ENCODE peak calls at places on chromosomes 1 and 21, in four cellular contexts. A, O, D and Q are unnamed samples.

GRCh38 chr1:165408518-165408917 is 36.4 kb downstream of the RXRG start:
- DNase-seq in A (peak), O (peak), D (peak), Q (no peak)

GRCh38 chr1:230702934-230703678 is 10.8 kb downstream of the AGT start:
- DNase-seq in A (no peak), O (no peak), D (no peak), Q (no peak)

GRCh38 chr1:231841616-231842344 is 215.2 kb downstream of the DISC1 start:
- DNase-seq in A (no peak), O (peak), D (peak), Q (no peak)

GRCh38 chr1:183472488-183473285 is at the start of gene SMG7:
- DNase-seq in A (peak), O (peak), D (no peak), Q (no peak)

GRCh38 chr1:116375884-116376733 is 3.1 kb downstream of the ATP1A1 start:
- DNase-seq in A (no peak), O (peak), D (peak), Q (no peak)

GRCh38 chr1:212401838-212402582 is 12.7 kb downstream of the PACC1 start:
- DNase-seq in A (no peak), O (no peak), D (peak), Q (no peak)

GRCh38 chr1:7218210-7218832 is 433.1 kb downstream of the CAMTA1 start:
- DNase-seq in A (peak), O (peak), D (peak), Q (no peak)

GRCh38 chr1:37028981-37029617 is 5.2 kb downstream of the GRIK3 start:
- DNase-seq in A (no peak), O (no peak), D (no peak), Q (peak)

GRCh38 chr1:155455588-155456195 is 106.9 kb downstream of the ASH1L start:
- DNase-seq in A (no peak), O (peak), D (peak), Q (no peak)

GRCh38 chr1:30100186-30100862 is 623.1 kb downstream of the MATN1 start:
- DNase-seq in A (no peak), O (no peak), D (no peak), Q (no peak)

GRCh38 chr1:205837380-205837970 is 12.5 kb downstream of the PM20D1 start:
- DNase-seq in A (no peak), O (no peak), D (no peak), Q (no peak)

GRCh38 chr1:223810586-223810985 is 35.2 kb downstream of the TP53BP2 start:
- DNase-seq in A (no peak), O (no peak), D (peak), Q (no peak)

GRCh38 chr1:27372808-27373690 is 1.6 kb downstream of the FCN3 start:
- DNase-seq in A (no peak), O (no peak), D (no peak), Q (no peak)

GRCh38 chr1:51515982-51516638 is 3.0 kb downstream of the EPS15 start:
- DNase-seq in A (no peak), O (no peak), D (no peak), Q (no peak)

GRCh38 chr1:30524840-30525617 is 198.4 kb downstream of the MATN1 start:
- DNase-seq in A (no peak), O (no peak), D (no peak), Q (no peak)

GRCh38 chr1:119947468-119947867 is 51.2 kb upstream of the ADAM30 start:
- DNase-seq in A (no peak), O (peak), D (peak), Q (no peak)

GRCh38 chr1:221874285-221875003 is 132.6 kb upstream of the DUSP10 start:
- DNase-seq in A (no peak), O (peak), D (no peak), Q (no peak)

GRCh38 chr1:24503003-24503751 is 541 bp downstream of the RCAN3 start:
- DNase-seq in A (no peak), O (peak), D (no peak), Q (no peak)

GRCh38 chr1:190633488-190633887 is 155.8 kb upstream of the BRINP3 start:
- DNase-seq in A (no peak), O (no peak), D (no peak), Q (no peak)

GRCh38 chr1:17550684-17551584 is 11.4 kb downstream of the ARHGEF10L start:
- DNase-seq in A (no peak), O (no peak), D (no peak), Q (no peak)

GRCh38 chr1:51523931-51524330 is 4.9 kb upstream of the EPS15 start:
- DNase-seq in A (no peak), O (no peak), D (no peak), Q (no peak)

GRCh38 chr21:44989943-44990780 is 50.3 kb downstream of the SLX9 start:
- DNase-seq in A (no peak), O (no peak), D (no peak), Q (no peak)

GRCh38 chr1:3351300-3352083 is 103.0 kb upstream of the ARHGEF16 start:
- DNase-seq in A (no peak), O (no peak), D (no peak), Q (no peak)

GRCh38 chr21:39033878-39034589 is 149.2 kb downstream of the PSMG1 start:
- DNase-seq in A (no peak), O (no peak), D (peak), Q (no peak)

GRCh38 chr1:181369416-181369815 is 113.9 kb upstream of the CACNA1E start:
- DNase-seq in A (no peak), O (no peak), D (no peak), Q (no peak)

GRCh38 chr1:119040906-119041305 is 52.8 kb upstream of the TBX15 start:
- DNase-seq in A (no peak), O (peak), D (peak), Q (no peak)

GRCh38 chr1:157110003-157110402 is 10.4 kb upstream of the ETV3L start:
- DNase-seq in A (peak), O (no peak), D (no peak), Q (no peak)

GRCh38 chr21:17782051-17782450 is 37.1 kb downstream of the C21orf91 start:
- DNase-seq in A (no peak), O (no peak), D (no peak), Q (no peak)